ENCODE peak calls at places on chromosomes 16 and 17, in five cellular contexts. Y, M, X, I and W are unnamed samples.

GRCh38 chr16:48534601-48535340 is 75.2 kb downstream of the N4BP1 start:
- DNase-seq in Y (no peak), M (no peak), X (no peak), I (no peak), W (no peak)

GRCh38 chr17:82257473-82257872 is 16.0 kb downstream of the CSNK1D start:
- DNase-seq in Y (no peak), M (no peak), X (peak; percentile 73), I (no peak), W (no peak)

GRCh38 chr16:66844342-66845079 is at the start of gene CA7:
- DNase-seq in Y (no peak), M (peak; percentile 79), X (peak; percentile 57), I (no peak), W (no peak)

GRCh38 chr16:30760160-30760559 is 1.7 kb downstream of the CFAP119 start:
- DNase-seq in Y (no peak), M (no peak), X (no peak), I (no peak), W (no peak)

GRCh38 chr17:47210105-47210504 is 957 bp downstream of the MYL4 start:
- DNase-seq in Y (no peak), M (no peak), X (no peak), I (no peak), W (no peak)

GRCh38 chr17:49063652-49064051 is 66.5 kb downstream of the IGF2BP1 start:
- DNase-seq in Y (no peak), M (no peak), X (no peak), I (no peak), W (no peak)

GRCh38 chr17:79812206-79812968 is 15.5 kb upstream of the CBX8 start:
- DNase-seq in Y (no peak), M (peak; percentile 56), X (no peak), I (no peak), W (no peak)

GRCh38 chr16:84737658-84738057 is 37.9 kb downstream of the USP10 start:
- DNase-seq in Y (no peak), M (no peak), X (no peak), I (no peak), W (no peak)

GRCh38 chr17:7238418-7239090 is 703 bp downstream of the PHF23 start:
- DNase-seq in Y (no peak), M (no peak), X (peak; percentile 38), I (no peak), W (no peak)

GRCh38 chr16:19523184-19523558 is 571 bp upstream of the CCP110 start:
- DNase-seq in Y (no peak), M (no peak), X (no peak), I (no peak), W (no peak)

GRCh38 chr17:14307560-14308024 is 6.7 kb downstream of the HS3ST3B1 start:
- DNase-seq in Y (no peak), M (no peak), X (no peak), I (no peak), W (no peak)

GRCh38 chr17:82859431-82860403 is 19.9 kb upstream of the ZNF750 start:
- DNase-seq in Y (peak; percentile 68), M (no peak), X (peak; percentile 46), I (peak; percentile 63), W (peak; percentile 49)

GRCh38 chr17:8818654-8819330 is 19.6 kb upstream of the MFSD6L start:
- DNase-seq in Y (no peak), M (peak; percentile 44), X (no peak), I (no peak), W (no peak)

GRCh38 chr17:43905400-43905984 is 1.8 kb downstream of the MPP2 start:
- DNase-seq in Y (no peak), M (peak; percentile 70), X (no peak), I (no peak), W (no peak)

GRCh38 chr16:88999457-89000206 is 22.6 kb upstream of the CBFA2T3 start:
- DNase-seq in Y (no peak), M (no peak), X (peak; percentile 80), I (no peak), W (no peak)

GRCh38 chr17:82911822-82912221 is 72.0 kb upstream of the ZNF750 start:
- DNase-seq in Y (no peak), M (no peak), X (no peak), I (no peak), W (no peak)

GRCh38 chr17:66557193-66557592 is 254.8 kb downstream of the PRKCA start:
- DNase-seq in Y (no peak), M (no peak), X (no peak), I (no peak), W (no peak)

GRCh38 chr16:50260206-50261159 is 5.9 kb upstream of the ADCY7 start:
- DNase-seq in Y (no peak), M (no peak), X (no peak), I (no peak), W (no peak)

GRCh38 chr16:3968556-3968955 is 88.0 kb upstream of the CREBBP start:
- DNase-seq in Y (no peak), M (no peak), X (no peak), I (no peak), W (no peak)
- TF ChIP-seq TAF1 in Y (no peak), M (no peak), X (no peak), I (no peak), W (no peak)

GRCh38 chr16:6211644-6212043 is 1114.0 kb upstream of the EEF2KMT start:
- DNase-seq in Y (no peak), M (no peak), X (no peak), I (no peak), W (no peak)

GRCh38 chr16:6207124-6207523 is 1109.5 kb upstream of the EEF2KMT start:
- DNase-seq in Y (no peak), M (no peak), X (no peak), I (no peak), W (no peak)

GRCh38 chr16:6204941-6205340 is 1107.3 kb upstream of the EEF2KMT start:
- DNase-seq in Y (no peak), M (no peak), X (no peak), I (no peak), W (no peak)

GRCh38 chr16:6206080-6206479 is 1108.5 kb upstream of the EEF2KMT start:
- DNase-seq in Y (no peak), M (no peak), X (no peak), I (no peak), W (no peak)

DNA sequence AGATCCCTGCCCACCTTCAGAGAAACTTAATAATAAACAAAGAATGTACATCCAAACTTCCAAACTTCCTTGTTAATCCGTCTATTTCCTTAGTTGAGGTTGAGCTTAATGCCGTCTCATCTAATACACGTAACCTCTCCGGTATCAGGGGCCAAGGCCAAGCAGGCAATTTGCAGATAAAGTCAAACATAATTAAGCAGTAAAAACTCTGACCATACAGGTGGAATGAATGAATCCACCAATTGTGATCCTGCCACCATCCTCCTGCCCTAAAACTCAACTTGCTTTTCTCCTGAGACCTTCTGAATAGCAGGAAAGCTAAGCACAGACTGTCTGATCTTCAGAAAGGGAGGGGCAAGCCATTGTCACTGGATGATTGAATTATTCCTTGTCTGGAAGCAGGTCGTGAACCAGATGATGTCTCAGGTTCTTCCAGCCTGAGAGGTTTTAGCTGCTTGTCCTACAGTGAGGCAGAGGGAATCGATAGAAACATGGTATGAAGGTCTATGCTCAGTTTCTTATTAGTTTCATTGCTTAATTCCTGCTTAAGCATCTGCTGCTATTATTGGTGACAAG is 1111.8 kb upstream of the EEF2KMT start:
- DNase-seq in Y (no peak), M (no peak), X (no peak), I (no peak), W (no peak)
- TF ChIP-seq POLR2A in Y (no peak), M (no peak), X (no peak), I (no peak), W (no peak)

DNA sequence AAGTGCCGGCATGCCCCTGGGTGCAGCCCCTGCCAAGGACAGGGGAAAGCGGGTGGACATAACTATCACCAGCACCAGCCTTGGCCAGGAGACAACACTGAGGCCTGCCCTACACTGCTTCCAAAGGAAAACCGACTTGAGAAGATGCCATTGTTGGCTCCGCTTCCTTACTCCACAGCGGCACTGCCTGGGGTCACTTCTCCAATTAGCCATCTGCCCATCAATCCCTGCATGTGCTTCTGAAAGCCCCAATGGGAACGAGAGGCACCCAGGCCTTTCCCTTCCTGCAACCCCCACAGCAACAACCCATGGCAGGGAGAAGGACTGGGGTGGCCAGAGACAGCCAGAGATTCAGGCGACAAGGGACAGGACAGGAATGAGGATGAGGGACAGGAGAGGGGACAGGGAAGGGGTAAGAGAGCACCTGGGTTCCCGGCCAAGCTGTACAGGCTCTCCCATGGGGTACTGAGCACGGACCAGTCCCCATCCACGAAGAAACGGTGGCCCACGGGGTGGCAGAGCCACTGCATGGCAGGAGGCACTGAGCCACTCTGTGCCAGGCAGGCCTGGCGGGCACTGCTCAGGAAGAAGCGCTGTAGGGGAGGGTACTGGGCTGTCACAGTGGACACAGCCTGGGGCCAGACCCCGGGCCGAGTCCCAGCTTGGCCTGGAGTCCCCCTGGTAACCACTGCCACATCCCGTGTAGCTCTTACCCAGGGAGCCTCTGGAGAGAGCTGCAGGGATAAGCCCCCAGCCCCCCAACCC is 21.2 kb downstream of the SREBF1 start:
- DNase-seq in Y (no peak), M (no peak), X (no peak), I (no peak), W (no peak)
- TF ChIP-seq POLR2AphosphoS5 in Y (no peak), M (no peak), X (no peak), I (no peak), W (no peak)

DNA sequence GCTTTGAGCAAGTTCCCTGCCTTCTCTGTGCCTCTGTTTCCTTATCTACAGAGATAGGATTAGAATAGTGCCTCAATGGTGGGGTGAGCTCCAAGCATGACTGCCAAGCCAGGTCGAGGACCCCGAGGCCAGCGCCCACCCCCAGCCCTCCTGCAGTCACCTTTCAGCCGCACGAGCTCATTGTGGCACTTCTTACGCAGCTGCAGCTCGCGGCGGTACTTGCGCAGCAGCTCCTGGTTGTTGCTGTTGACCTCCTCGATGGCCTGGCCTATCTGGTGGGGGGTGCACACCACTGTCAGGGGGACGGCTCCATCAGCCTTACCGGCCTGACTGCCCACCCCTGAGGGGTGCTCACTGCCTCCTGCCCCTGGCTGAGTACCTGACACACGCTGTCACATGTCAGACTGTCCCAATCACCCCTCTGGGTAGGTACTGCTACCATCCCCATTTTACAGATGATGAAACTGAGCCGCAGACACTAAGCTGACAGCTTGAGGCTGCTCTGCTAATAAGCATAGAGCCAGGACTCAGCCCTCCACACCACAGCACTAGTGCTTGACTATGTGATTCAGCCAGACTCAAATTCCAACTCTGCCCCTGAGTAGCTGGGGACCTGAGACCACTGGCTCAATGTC is 31.3 kb downstream of the KATNB1 start:
- DNase-seq in Y (no peak), M (no peak), X (no peak), I (no peak), W (no peak)
- TF ChIP-seq TAF1 in Y (no peak), M (no peak), X (no peak), I (no peak), W (no peak)

GRCh38 chr16:68296693-68297092 is 14.1 kb downstream of the SLC7A6OS start:
- DNase-seq in Y (no peak), M (no peak), X (no peak), I (no peak), W (no peak)
- TF ChIP-seq POLR2A in Y (no peak), M (no peak), X (no peak), I (no peak), W (no peak)